ENCODE peak calls at places on chromosomes 3 and 15, in six cellular contexts. A, G, U, S, X and V are unnamed samples.

GRCh38 chr3:178767558-178767957 is 231.3 kb downstream of the KCNMB2 start:
- DNase-seq in A (no peak), G (no peak), U (no peak), S (no peak), X (no peak), V (no peak)

GRCh38 chr3:186825294-186825821 is 17.2 kb upstream of the ADIPOQ start:
- DNase-seq in A (peak), G (peak), U (peak), S (peak), X (peak), V (peak)

GRCh38 chr3:126474498-126475410 is 937 bp downstream of the ZXDC start:
- DNase-seq in A (peak), G (peak), U (peak), S (peak), X (peak), V (peak)

GRCh38 chr3:11136871-11137626 is 17.2 kb upstream of the HRH1 start:
- DNase-seq in A (peak), G (no peak), U (peak), S (peak), X (peak), V (peak)

GRCh38 chr3:14388200-14388599 is 14.2 kb upstream of the SLC6A6 start:
- DNase-seq in A (no peak), G (no peak), U (no peak), S (no peak), X (no peak), V (no peak)

GRCh38 chr3:113263020-113263419 is 51.7 kb downstream of the BOC start:
- DNase-seq in A (no peak), G (no peak), U (no peak), S (no peak), X (no peak), V (no peak)

GRCh38 chr3:115670911-115671310 is 47.6 kb downstream of the GAP43 start:
- DNase-seq in A (peak), G (no peak), U (no peak), S (no peak), X (peak), V (no peak)

GRCh38 chr3:13092621-13093339 is 19.6 kb upstream of the IQSEC1 start:
- DNase-seq in A (no peak), G (no peak), U (no peak), S (no peak), X (no peak), V (no peak)

GRCh38 chr3:125051715-125052581 is 3.8 kb downstream of the HEG1 start:
- DNase-seq in A (peak), G (no peak), U (peak), S (peak), X (peak), V (peak)

GRCh38 chr3:196966526-196967401 is 1.9 kb downstream of the PIGZ start:
- DNase-seq in A (no peak), G (no peak), U (peak), S (peak), X (no peak), V (no peak)

GRCh38 chr3:196969001-196969659 is 497 bp upstream of the PIGZ start:
- DNase-seq in A (no peak), G (peak), U (peak), S (no peak), X (peak), V (peak)

GRCh38 chr3:196969660-196970546 is 1.3 kb upstream of the PIGZ start:
- DNase-seq in A (no peak), G (peak), U (peak), S (peak), X (peak), V (peak)

GRCh38 chr3:196967412-196968232 is 1.0 kb downstream of the PIGZ start:
- DNase-seq in A (no peak), G (no peak), U (peak), S (no peak), X (no peak), V (no peak)

DNA sequence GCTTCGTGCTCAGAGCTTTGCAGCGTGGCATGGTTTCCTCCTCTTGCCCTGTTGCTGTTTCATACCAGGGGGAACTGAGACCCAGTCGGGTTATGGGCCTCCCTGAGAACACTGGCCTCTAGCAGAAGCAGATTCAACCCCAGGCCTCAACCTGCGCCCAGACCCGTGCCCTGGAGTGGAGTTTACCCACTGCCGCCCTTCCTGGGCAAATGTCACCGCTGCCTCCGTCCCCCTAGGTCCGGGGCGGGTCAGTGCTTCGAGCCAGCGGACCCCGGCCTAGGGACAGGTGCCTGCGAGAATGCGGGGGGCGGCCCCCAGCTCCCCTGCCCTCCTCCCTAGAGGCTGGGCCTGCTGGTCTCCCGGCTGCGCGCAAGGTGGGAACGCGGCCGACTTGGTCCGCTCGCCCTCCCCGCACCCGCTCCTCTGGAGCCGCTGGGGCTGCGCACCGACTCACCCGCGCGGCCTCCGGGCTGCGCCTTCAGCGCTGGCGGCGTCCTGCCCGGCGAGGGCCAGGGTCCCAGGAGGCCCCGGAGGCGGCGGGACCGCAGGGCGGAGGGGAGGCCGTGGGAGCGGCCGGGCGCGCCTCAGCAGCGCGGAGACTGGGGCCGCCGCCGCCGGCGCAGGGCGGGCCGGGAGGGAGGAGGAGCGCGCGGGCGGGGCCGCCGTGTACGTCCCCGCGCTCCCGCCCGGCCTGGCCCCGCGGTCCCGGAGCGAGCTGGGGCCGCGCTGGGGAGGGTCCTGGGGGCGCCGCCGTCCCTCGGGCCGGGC is at the start of gene PIGZ:
- DNase-seq in A (no peak), G (peak), U (peak), S (no peak), X (peak), V (peak)
- H3K27ac ChIP-seq in A (no peak), G (peak), U (no peak), S (no peak), X (no peak), V (peak)

GRCh38 chr3:127820221-127820870 is 2.0 kb downstream of the MGLL start:
- DNase-seq in A (no peak), G (peak), U (peak), S (no peak), X (peak), V (peak)
- H3K4me3 ChIP-seq in A (no peak), G (peak), U (no peak), S (no peak), X (peak), V (no peak)

DNA sequence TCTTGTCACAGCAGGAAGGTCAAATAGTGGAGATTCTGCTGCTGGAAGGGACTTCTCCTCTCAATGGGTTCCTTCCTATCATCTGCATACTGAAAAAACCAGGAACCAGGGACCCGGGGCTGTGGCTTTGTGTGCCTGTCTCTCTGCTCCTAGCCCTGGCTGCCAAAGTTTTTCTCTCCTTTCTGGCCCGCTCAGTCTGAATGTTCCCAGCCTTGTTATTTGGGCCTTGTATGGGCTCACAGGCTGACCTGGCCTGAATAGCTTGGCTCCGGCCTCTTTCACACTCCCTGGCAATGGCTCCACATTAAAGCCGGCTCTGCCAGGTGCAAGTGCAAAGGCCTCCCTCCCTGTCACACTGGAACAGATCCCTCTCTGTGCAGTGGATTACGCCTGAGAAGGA is 94.6 kb downstream of the LRIG1 start:
- DNase-seq in A (no peak), G (no peak), U (no peak), S (no peak), X (no peak), V (no peak)
- H3K27ac ChIP-seq in A (peak), G (no peak), U (peak), S (no peak), X (peak), V (no peak)

DNA sequence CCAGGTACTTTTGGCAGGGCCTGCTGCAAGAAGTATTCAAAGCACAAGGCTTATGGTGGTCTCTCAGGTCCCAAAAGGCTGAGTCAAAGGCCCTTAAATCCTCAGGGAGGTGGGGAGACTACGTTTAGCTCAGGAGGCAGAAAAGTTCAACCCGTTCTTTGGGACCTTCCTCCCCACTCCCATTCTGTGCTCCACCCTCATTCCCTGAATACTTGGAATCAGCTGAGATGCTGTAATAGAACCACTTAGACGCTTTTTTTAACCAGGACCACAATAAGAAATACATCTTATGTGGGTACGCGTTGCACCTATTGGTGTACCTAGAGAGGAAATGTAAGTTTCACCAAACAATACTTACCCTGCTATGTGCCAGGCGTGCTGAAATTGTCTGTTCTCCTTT is 58.0 kb downstream of the FAM174B start:
- DNase-seq in A (no peak), G (no peak), U (no peak), S (no peak), X (no peak), V (no peak)
- H3K4me3 ChIP-seq in A (no peak), G (no peak), U (no peak), S (no peak), X (no peak), V (no peak)